ENCODE peak calls at places on chromosomes 12 and 14, in nine cellular contexts. Z is BE2C; H is adrenal gland; W is IMR-90; R is HCT116; C is PC-9; V is kidney epithelial cell; E is HFF-Myc; M is CD4-positive, alpha-beta T cell. X is an unnamed sample.

GRCh38 chr12:43978546-43978945 is 142.7 kb downstream of the TMEM117 start:
- DNase-seq in H (no peak), E (no peak), V (no peak), R (no peak), M (no peak), W (no peak), Z (no peak), C (no peak), X (no peak)

GRCh38 chr12:67646775-67647174 is 1.8 kb upstream of the DYRK2 start:
- DNase-seq in M (no peak), V (no peak), H (no peak), E (no peak), R (no peak), W (no peak), C (no peak), Z (no peak), X (no peak)

GRCh38 chr14:76484355-76484754 is 108.4 kb downstream of the ESRRB start:
- DNase-seq in M (no peak), V (no peak), R (no peak), Z (no peak), E (no peak), H (no peak), W (no peak), C (no peak), X (no peak)

GRCh38 chr12:122356192-122356635 is 66.3 kb downstream of the CLIP1 start:
- DNase-seq in M (peak), Z (peak), C (peak), R (peak), V (no peak), E (peak), W (peak), H (peak), X (no peak)

GRCh38 chr14:59067135-59067894 is 121.2 kb upstream of the DAAM1 start:
- DNase-seq in V (no peak), E (no peak), C (no peak), Z (no peak), W (peak), M (no peak), H (no peak), R (no peak), X (no peak)

GRCh38 chr14:36857136-36857535 is 195.5 kb downstream of the PAX9 start:
- DNase-seq in M (no peak), C (no peak), R (no peak), V (no peak), H (no peak), W (no peak), Z (no peak), E (no peak), X (no peak)

GRCh38 chr14:101475468-101476257 is 85.6 kb upstream of the DIO3 start:
- DNase-seq in W (peak), M (no peak), V (no peak), H (peak), E (peak), C (peak), Z (no peak), R (no peak), X (no peak)

GRCh38 chr12:71354871-71355270 is 84.7 kb upstream of the LGR5 start:
- DNase-seq in C (no peak), Z (no peak), H (no peak), W (no peak), R (no peak), V (no peak), E (no peak), M (no peak), X (no peak)

GRCh38 chr14:31934767-31935266 is 142.3 kb upstream of the ARHGAP5 start:
- DNase-seq in V (peak), H (peak), R (peak), C (no peak), M (no peak), Z (peak), W (peak), E (no peak), X (no peak)

GRCh38 chr12:116939734-116940133 is 29.0 kb downstream of the FBXW8 start:
- DNase-seq in V (no peak), H (no peak), W (no peak), E (no peak), C (no peak), R (no peak), M (no peak), Z (no peak), X (no peak)

GRCh38 chr14:73712540-73713141 is 1.5 kb downstream of the PNMA1 start:
- DNase-seq in C (no peak), Z (peak), M (no peak), V (no peak), E (no peak), W (peak), R (no peak), H (no peak), X (no peak)

GRCh38 chr14:63603749-63604277 is 37.9 kb downstream of the WDR89 start:
- DNase-seq in W (no peak), E (no peak), R (no peak), H (no peak), C (no peak), V (peak), M (no peak), Z (no peak), X (no peak)

GRCh38 chr12:46389130-46389616 is 16.6 kb upstream of the SLC38A2 start:
- DNase-seq in C (no peak), V (no peak), Z (no peak), E (peak), R (no peak), M (no peak), W (peak), H (no peak), X (no peak)

GRCh38 chr14:73467377-73467776 is 9.0 kb upstream of the NUMB start:
- DNase-seq in M (no peak), E (no peak), Z (peak), H (no peak), W (peak), V (no peak), C (no peak), R (no peak), X (no peak)

GRCh38 chr12:13443498-13443897 is 247.0 kb downstream of the EMP1 start:
- DNase-seq in M (no peak), V (no peak), W (no peak), E (no peak), H (no peak), Z (no peak), R (no peak), C (no peak), X (no peak)

GRCh38 chr12:24424376-24424775 is 474.9 kb upstream of the SOX5 start:
- DNase-seq in C (no peak), Z (no peak), V (no peak), E (no peak), M (no peak), R (no peak), W (no peak), H (no peak), X (no peak)

GRCh38 chr12:102297412-102297811 is 99.8 kb upstream of the PMCH start:
- DNase-seq in R (no peak), Z (no peak), V (no peak), C (no peak), H (no peak), M (no peak), W (no peak), E (no peak), X (no peak)

GRCh38 chr12:67161322-67161918 is 107.7 kb upstream of the CAND1 start:
- DNase-seq in E (peak), C (no peak), Z (peak), W (peak), M (peak), H (peak), V (no peak), R (no peak), X (no peak)

GRCh38 chr14:28785096-28785952 is 18.7 kb downstream of the FOXG1 start:
- DNase-seq in R (no peak), M (no peak), W (peak), Z (no peak), H (no peak), V (no peak), E (no peak), C (no peak), X (no peak)

GRCh38 chr12:26425587-26426260 is 230.4 kb downstream of the SSPN start:
- DNase-seq in W (peak), R (no peak), M (no peak), V (no peak), H (no peak), C (no peak), Z (no peak), E (no peak), X (no peak)

GRCh38 chr14:99649219-99649618 is 4.3 kb downstream of the HHIPL1 start:
- DNase-seq in H (no peak), E (no peak), M (no peak), W (peak), R (no peak), Z (no peak), V (no peak), C (no peak), X (no peak)

GRCh38 chr14:74875941-74876913 is at the start of gene PROX2:
- DNase-seq in W (no peak), R (no peak), Z (no peak), E (no peak), M (peak), H (no peak), V (no peak), C (no peak), X (no peak)

GRCh38 chr12:26133508-26133907 is 8.7 kb upstream of the BHLHE41 start:
- DNase-seq in Z (no peak), E (no peak), R (no peak), C (no peak), M (no peak), W (no peak), H (no peak), V (no peak), X (no peak)

GRCh38 chr12:9702239-9702638 is 30.7 kb downstream of the CLECL1 start:
- DNase-seq in M (peak), V (no peak), Z (no peak), E (no peak), W (no peak), H (no peak), C (no peak), R (no peak), X (no peak)

GRCh38 chr12:88519802-88520435 is 60.4 kb downstream of the KITLG start:
- DNase-seq in W (peak), V (no peak), Z (no peak), C (no peak), R (no peak), E (no peak), M (no peak), H (no peak), X (no peak)

GRCh38 chr14:73949752-73950734 is at the start of the genes COQ6 and FAM161B:
- DNase-seq in W (peak), C (peak), Z (peak), E (peak), M (peak), R (peak), V (peak), H (peak), X (peak)

GRCh38 chr14:97266653-97267052 is 469.5 kb downstream of the VRK1 start:
- DNase-seq in R (peak), W (no peak), H (peak), E (no peak), C (no peak), Z (no peak), V (peak), M (no peak), X (no peak)

DNA sequence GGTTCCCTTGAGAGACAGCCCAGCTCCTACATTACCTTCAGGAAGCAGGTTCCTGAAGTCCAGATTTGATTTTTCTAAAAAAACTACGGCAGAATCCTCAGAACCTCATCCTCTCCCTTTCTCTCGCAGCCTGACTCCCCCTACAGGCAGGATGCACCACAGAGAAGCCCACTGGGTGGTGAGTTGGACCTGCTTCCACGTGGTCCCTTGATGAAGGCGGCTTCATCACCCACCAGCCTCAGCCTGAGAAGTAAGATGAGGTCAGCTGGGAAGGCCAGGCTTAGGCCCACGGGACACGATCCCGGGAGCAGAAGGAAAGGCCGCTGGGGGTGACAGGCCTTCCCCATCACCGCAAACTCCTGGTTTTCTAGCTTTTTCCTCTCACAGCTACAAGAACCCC is 83.0 kb downstream of the ACTN1 start:
- DNase-seq in H (no peak), Z (no peak), V (no peak), W (no peak), C (no peak), E (no peak), R (no peak), M (no peak), X (no peak)
- TF ChIP-seq CTCF in H (no peak), Z (peak), V (peak), W (peak), C (no peak), E (peak), R (no peak), M (no peak), X (peak)

DNA sequence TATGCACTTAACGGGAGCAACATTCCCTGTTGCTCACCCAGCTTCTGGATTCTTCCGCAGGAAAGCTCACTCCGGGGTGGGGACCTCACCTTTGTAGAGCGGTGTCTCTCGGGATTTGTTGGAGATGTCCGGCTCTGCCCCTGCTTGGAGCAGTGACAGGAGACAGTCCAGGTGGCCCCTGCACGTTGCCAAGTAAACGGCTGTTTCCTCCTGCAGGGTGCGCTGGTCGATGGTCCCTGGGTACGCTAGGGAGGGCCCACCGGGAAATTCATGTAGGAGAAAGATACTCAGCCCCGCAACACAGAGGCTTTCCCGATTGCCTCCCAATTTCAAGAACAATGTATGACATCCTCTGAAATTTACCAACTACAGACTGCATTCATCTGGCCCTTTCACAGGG is 23.1 kb downstream of the ASB2 start:
- DNase-seq in E (no peak), W (no peak), C (no peak), H (no peak), M (no peak), Z (peak), V (no peak), R (no peak), X (no peak)
- TF ChIP-seq CTCF in E (no peak), W (no peak), C (no peak), H (no peak), M (no peak), Z (peak), V (no peak), R (no peak), X (no peak)

GRCh38 chr12:127457726-127458125 is 809.2 kb upstream of the TMEM132C start:
- DNase-seq in R (no peak), E (no peak), H (no peak), M (no peak), V (no peak), Z (no peak), C (no peak), W (no peak), X (no peak)

GRCh38 chr12:127459687-127460086 is 807.3 kb upstream of the TMEM132C start:
- DNase-seq in V (no peak), Z (no peak), R (no peak), M (no peak), E (no peak), W (no peak), C (no peak), H (no peak), X (no peak)

GRCh38 chr12:127459166-127459565 is 807.8 kb upstream of the TMEM132C start:
- DNase-seq in Z (no peak), R (no peak), W (no peak), V (no peak), H (no peak), M (no peak), C (no peak), E (peak), X (no peak)

DNA sequence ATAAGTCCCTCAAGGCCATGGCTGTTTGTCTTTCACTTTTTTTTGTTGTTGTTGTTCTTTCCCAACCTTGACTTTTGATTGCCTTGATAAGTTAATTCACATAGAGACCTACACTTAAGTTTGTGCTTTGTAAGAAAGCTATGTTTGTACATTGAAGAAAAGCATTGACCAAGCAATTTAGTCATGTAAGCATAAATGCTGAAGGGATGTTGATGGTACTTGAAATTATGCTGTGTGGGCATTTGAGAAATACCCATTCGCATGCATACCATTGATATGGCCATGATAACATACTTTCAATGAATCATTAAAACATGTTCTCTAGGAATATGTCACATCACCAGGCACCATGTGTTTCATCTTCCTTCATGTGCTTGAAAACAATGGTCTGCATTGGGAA is 803.7 kb upstream of the TMEM132C start:
- DNase-seq in R (no peak), M (no peak), W (no peak), H (no peak), V (no peak), Z (no peak), E (no peak), C (no peak), X (no peak)
- TF ChIP-seq CTCF in R (no peak), M (no peak), W (no peak), H (no peak), V (no peak), Z (no peak), E (no peak), C (no peak), X (no peak)

GRCh38 chr12:109052415-109053323 is at the start of gene USP30:
- DNase-seq in R (peak), V (peak), W (peak), E (peak), H (peak), M (peak), C (peak), Z (peak), X (peak)
- TF ChIP-seq CTCF in R (no peak), V (no peak), W (no peak), E (no peak), H (no peak), M (no peak), C (no peak), Z (no peak), X (no peak)

GRCh38 chr12:52395761-52396434 is 10.2 kb downstream of the KRT82 start:
- DNase-seq in H (peak), M (no peak), W (no peak), C (peak), E (no peak), R (peak), Z (no peak), V (no peak), X (no peak)
- TF ChIP-seq CTCF in H (no peak), M (no peak), W (no peak), C (peak), E (peak), R (peak), Z (peak), V (peak), X (no peak)

GRCh38 chr12:105204916-105205315 is 31.1 kb downstream of the APPL2 start:
- DNase-seq in W (peak), M (no peak), E (no peak), R (no peak), Z (no peak), H (peak), V (peak), C (no peak), X (no peak)
- TF ChIP-seq CTCF in W (no peak), M (no peak), E (no peak), R (no peak), Z (no peak), H (no peak), V (no peak), C (no peak), X (no peak)

GRCh38 chr14:93115920-93116675 is at the start of gene ITPK1:
- DNase-seq in R (no peak), W (peak), V (no peak), C (no peak), H (peak), M (peak), Z (peak), E (no peak), X (no peak)
- TF ChIP-seq CTCF in R (no peak), W (peak), V (peak), C (peak), H (peak), M (no peak), Z (peak), E (no peak), X (peak)

DNA sequence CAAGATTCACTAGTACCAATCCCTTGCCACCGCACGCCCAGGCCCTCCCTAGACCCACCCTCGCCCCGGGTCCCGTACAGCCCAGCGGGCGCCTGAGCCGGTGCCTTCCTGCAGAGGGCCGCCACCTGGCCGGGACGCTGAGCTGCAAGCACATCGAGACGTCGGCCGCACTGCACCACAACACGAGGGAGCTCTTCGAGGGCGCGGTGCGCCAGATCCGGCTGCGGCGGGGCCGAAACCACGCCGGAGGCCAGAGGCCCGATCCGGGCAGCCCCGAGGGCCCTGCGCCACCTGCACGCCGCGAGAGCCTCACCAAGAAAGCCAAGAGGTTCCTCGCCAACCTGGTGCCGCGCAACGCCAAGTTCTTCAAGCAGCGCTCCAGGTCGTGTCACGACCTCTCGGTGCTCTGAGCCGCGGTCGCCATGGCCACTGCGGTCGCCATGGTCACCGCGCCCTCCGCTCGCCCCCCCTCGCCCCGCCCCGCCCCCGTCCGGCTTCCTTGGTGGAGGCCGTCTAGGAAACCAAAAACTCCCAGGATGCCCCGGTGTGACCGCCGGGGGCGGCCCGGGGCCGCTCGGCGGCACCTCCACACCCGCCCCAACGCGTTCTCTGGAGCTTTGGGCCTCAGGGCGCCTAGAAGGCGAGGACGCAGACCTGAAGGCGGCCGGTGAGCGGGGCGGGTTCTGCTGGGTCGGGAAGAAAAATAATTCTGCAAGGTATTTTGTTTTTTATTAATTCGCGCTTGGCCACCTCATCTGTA is 3.7 kb downstream of the REM2 start:
- DNase-seq in Z (peak), W (peak), R (peak), M (peak), E (no peak), V (no peak), H (peak), C (peak), X (peak)
- TF ChIP-seq CTCF in Z (peak), W (peak), R (no peak), M (peak), E (no peak), V (peak), H (no peak), C (no peak), X (no peak)

X was measured in D721Med.